ENCODE peak calls at places on chromosomes 2 and 18, in six cellular contexts. K is PC-9, H is OCI-LY7, S is hepatocyte, R is MM.1S, Y is SK-N-SH. W is an unnamed sample.

GRCh38 chr2:36088716-36089328 is 266.8 kb upstream of the CRIM1 start:
- DNase-seq in K (no peak), H (no peak), S (no peak), R (no peak), Y (no peak), W (no peak)

GRCh38 chr2:207683879-207684627 is 27.4 kb upstream of the CCNYL1 start:
- DNase-seq in K (peak; percentile 96), H (no peak), S (peak; percentile 46), R (no peak), Y (no peak), W (peak; percentile 78)

GRCh38 chr2:195531754-195532153 is 125.3 kb upstream of the SLC39A10 start:
- DNase-seq in K (no peak), H (no peak), S (no peak), R (no peak), Y (no peak), W (peak; percentile 68)

GRCh38 chr18:8705280-8705940 is at the start of gene MTCL1:
- DNase-seq in K (peak; percentile 38), H (peak; percentile 80), S (no peak), R (peak; percentile 67), Y (peak; percentile 89), W (peak; percentile 85)

GRCh38 chr2:90069290-90069894 is 1377.9 kb downstream of the RPIA start:
- DNase-seq in K (no peak), H (peak; percentile 76), S (no peak), R (peak; percentile 36), Y (peak; percentile 55), W (peak; percentile 66)

GRCh38 chr2:37458133-37458532 is 113.7 kb downstream of the QPCT start:
- DNase-seq in K (no peak), H (no peak), S (no peak), R (no peak), Y (no peak), W (no peak)

GRCh38 chr2:25341753-25342371 is at the start of gene DNMT3A:
- DNase-seq in K (no peak), H (peak; percentile 72), S (peak; percentile 85), R (peak; percentile 54), Y (peak; percentile 94), W (peak; percentile 79)

GRCh38 chr2:96831679-96832078 is 12.1 kb downstream of the ANKRD23 start:
- DNase-seq in K (no peak), H (no peak), S (no peak), R (no peak), Y (no peak), W (no peak)

GRCh38 chr2:29367986-29368677 is 252.9 kb downstream of the CLIP4 start:
- DNase-seq in K (peak; percentile 40), H (no peak), S (no peak), R (no peak), Y (no peak), W (no peak)

GRCh38 chr2:121694398-121695178 is 42.1 kb downstream of the NIFK start:
- DNase-seq in K (no peak), H (no peak), S (no peak), R (no peak), Y (no peak), W (peak; percentile 62)

GRCh38 chr2:189261431-189261841 is 81.9 kb upstream of the COL5A2 start:
- DNase-seq in K (no peak), H (no peak), S (no peak), R (no peak), Y (no peak), W (peak; percentile 86)

GRCh38 chr2:17638181-17638743 is 97.8 kb downstream of the VSNL1 start:
- DNase-seq in K (no peak), H (no peak), S (no peak), R (no peak), Y (no peak), W (no peak)

GRCh38 chr2:136065384-136065783 is 52.6 kb downstream of the CXCR4 start:
- DNase-seq in K (no peak), H (no peak), S (no peak), R (no peak), Y (no peak), W (no peak)

GRCh38 chr2:75195076-75195691 is 4.1 kb downstream of the TACR1 start:
- DNase-seq in K (no peak), H (no peak), S (no peak), R (no peak), Y (no peak), W (no peak)

GRCh38 chr2:118058979-118059378 is 29.3 kb upstream of the INSIG2 start:
- DNase-seq in K (peak; percentile 32), H (no peak), S (no peak), R (no peak), Y (no peak), W (peak; percentile 23)

GRCh38 chr2:145687445-145688104 is 1167.7 kb upstream of the ZEB2 start:
- DNase-seq in K (no peak), H (peak; percentile 4), S (no peak), R (no peak), Y (no peak), W (peak; percentile 0)

GRCh38 chr18:32300914-32301313 is 111.1 kb downstream of the MEP1B start:
- DNase-seq in K (no peak), H (no peak), S (no peak), R (no peak), Y (no peak), W (peak; percentile 81)

GRCh38 chr18:56083889-56084288 is 495.9 kb upstream of the TCF4 start:
- DNase-seq in K (no peak), H (no peak), S (no peak), R (no peak), Y (no peak), W (no peak)

GRCh38 chr18:37545461-37545860 is 20.1 kb downstream of the CELF4 start:
- DNase-seq in K (no peak), H (no peak), S (no peak), R (no peak), Y (no peak), W (no peak)

GRCh38 chr2:79935771-79936657 is 368.5 kb downstream of the LRRTM1 start:
- DNase-seq in K (peak; percentile 38), H (peak; percentile 41), S (peak; percentile 81), R (peak; percentile 61), Y (peak; percentile 48), W (peak; percentile 83)

GRCh38 chr2:219331560-219332213 is 857 bp downstream of the RESP18 start:
- DNase-seq in K (no peak), H (no peak), S (peak; percentile 66), R (no peak), Y (no peak), W (peak; percentile 61)

GRCh38 chr2:195419033-195419432 is 238.0 kb upstream of the SLC39A10 start:
- DNase-seq in K (no peak), H (no peak), S (no peak), R (no peak), Y (no peak), W (no peak)

GRCh38 chr2:19574788-19575260 is 216.4 kb upstream of the OSR1 start:
- DNase-seq in K (no peak), H (no peak), S (peak; percentile 26), R (no peak), Y (no peak), W (peak; percentile 84)

GRCh38 chr18:51030537-51031258 is 685 bp downstream of the SMAD4 start:
- DNase-seq in K (peak; percentile 72), H (peak; percentile 55), S (peak; percentile 90), R (peak; percentile 65), Y (peak; percentile 90), W (peak; percentile 87)

GRCh38 chr2:234289789-234290188 is 207.1 kb downstream of the ARL4C start:
- DNase-seq in K (peak; percentile 63), H (peak; percentile 66), S (peak; percentile 48), R (peak; percentile 48), Y (no peak), W (peak; percentile 92)

GRCh38 chr2:128637481-128638155 is 318.9 kb upstream of the HS6ST1 start:
- DNase-seq in K (no peak), H (no peak), S (no peak), R (no peak), Y (no peak), W (peak; percentile 30)

GRCh38 chr2:128638311-128638710 is 319.6 kb upstream of the HS6ST1 start:
- DNase-seq in K (no peak), H (no peak), S (no peak), R (no peak), Y (no peak), W (no peak)

GRCh38 chr2:128641421-128642095 is 322.9 kb upstream of the HS6ST1 start:
- DNase-seq in K (no peak), H (no peak), S (no peak), R (no peak), Y (no peak), W (no peak)

GRCh38 chr2:128640847-128641360 is 322.2 kb upstream of the HS6ST1 start:
- DNase-seq in K (no peak), H (no peak), S (no peak), R (no peak), Y (no peak), W (no peak)

GRCh38 chr2:128639693-128640092 is 321.0 kb upstream of the HS6ST1 start:
- DNase-seq in K (no peak), H (no peak), S (no peak), R (no peak), Y (no peak), W (peak; percentile 14)
- H3K9me2 ChIP-seq in K (no peaks in the 10 kb centered on the region), H (no peaks in the 10 kb centered on the region), S (no peaks in the 10 kb centered on the region), R (no peaks in the 10 kb centered on the region), Y (no peaks in the 10 kb centered on the region), W (no peaks in the 10 kb centered on the region)

GRCh38 chr2:7989823-7990222 is 692.0 kb upstream of the ID2 start:
- DNase-seq in K (no peak), H (no peak), S (no peak), R (no peak), Y (no peak), W (no peak)
- H3K9me2 ChIP-seq in K (no peaks in the 10 kb centered on the region), H (no peaks in the 10 kb centered on the region), S (no peaks in the 10 kb centered on the region), R (no peaks in the 10 kb centered on the region), Y (no peaks in the 10 kb centered on the region), W (no peaks in the 10 kb centered on the region)

DNA sequence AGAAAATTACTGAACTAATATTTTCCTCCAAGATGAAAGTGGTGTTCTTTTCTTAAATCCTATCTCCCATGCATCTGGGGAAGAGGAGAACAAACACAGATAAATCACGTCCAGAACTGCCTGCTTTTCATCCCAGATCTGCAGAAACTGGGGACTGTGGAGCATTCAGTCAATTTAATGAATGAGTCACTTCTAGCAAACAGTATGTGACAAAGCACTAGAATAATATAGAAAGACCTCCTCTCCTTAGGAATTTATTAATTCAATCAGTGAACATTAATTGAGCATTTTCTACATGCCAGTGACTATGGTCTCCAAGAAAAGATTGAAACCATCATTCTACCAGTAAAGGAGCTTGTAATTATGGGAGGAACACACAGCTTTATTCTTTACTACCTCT is 693.4 kb upstream of the ID2 start:
- DNase-seq in K (no peak), H (no peak), S (no peak), R (no peak), Y (no peak), W (no peak)
- H3K9me2 ChIP-seq in K (no peaks in the 10 kb centered on the region), H (no peaks in the 10 kb centered on the region), S (no peaks in the 10 kb centered on the region), R (no peaks in the 10 kb centered on the region), Y (no peaks in the 10 kb centered on the region), W (no peaks in the 10 kb centered on the region)

DNA sequence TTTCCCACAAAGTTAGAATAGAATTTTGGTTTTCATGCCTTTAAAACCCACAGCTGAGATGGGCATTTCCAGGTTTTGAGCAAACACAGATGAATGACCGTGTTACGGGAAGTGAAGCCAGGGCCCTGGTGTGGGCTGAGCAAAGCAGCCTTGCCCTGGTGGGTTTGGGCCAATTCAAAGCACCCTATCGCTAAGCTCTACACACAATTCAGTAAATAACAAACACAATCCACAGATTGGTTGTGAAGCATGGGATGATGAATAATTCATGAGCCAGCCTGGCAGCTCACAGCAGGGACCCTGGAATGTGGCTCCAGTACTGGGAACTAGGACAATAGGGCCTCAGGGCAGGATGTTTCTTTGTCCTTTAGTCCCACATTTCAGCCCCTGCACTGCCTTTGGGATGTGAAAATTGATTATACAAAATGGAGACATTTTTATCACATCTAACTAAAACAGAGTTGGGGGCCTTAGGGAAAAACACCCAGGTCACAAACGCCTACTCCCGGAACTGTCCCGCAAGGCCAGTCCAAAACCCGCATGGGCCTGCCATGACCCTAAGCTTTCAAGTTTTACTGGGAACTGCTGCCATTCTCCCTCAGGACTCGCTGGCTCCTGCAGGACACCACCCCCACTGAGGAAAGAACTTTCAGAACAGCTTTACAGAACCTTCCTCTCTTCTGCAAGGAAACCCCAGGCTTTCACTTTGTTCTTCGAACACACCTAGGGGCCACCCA is 320.2 kb upstream of the HS6ST1 start:
- DNase-seq in K (peak; percentile 63), H (no peak), S (no peak), R (no peak), Y (peak; percentile 42), W (peak; percentile 70)
- H3K9me2 ChIP-seq in K (no peaks in the 10 kb centered on the region), H (no peaks in the 10 kb centered on the region), S (no peaks in the 10 kb centered on the region), R (no peaks in the 10 kb centered on the region), Y (no peaks in the 10 kb centered on the region), W (no peaks in the 10 kb centered on the region)